ENCODE peak calls at places on chromosomes 16 and 17, in eight cellular contexts. One of them, this sample, is unnamed.

GRCh38 chr17:56937688-56938087 is 23.2 kb downstream of the COIL start:
- DNase-seq in esophagus muscularis mucosa: no peak
- DNase-seq in HT-29: no peak
- DNase-seq in kidney epithelial cell: no peak
- DNase-seq in upper lobe of right lung: no peak
- DNase-seq in body of pancreas: no peak
- DNase-seq in T-cell: no peak
- DNase-seq in A549: no peak
- DNase-seq in this sample: no peak

GRCh38 chr17:2975469-2975958 is 87.9 kb downstream of the OR1D5 start:
- DNase-seq in kidney epithelial cell: no peak
- DNase-seq in T-cell: no peak
- DNase-seq in HT-29: peak
- DNase-seq in esophagus muscularis mucosa: peak
- DNase-seq in upper lobe of right lung: peak
- DNase-seq in body of pancreas: peak
- DNase-seq in A549: no peak
- DNase-seq in this sample: peak

GRCh38 chr17:15349119-15349518 is 7.7 kb upstream of the TEKT3 start:
- DNase-seq in kidney epithelial cell: no peak
- DNase-seq in T-cell: no peak
- DNase-seq in A549: no peak
- DNase-seq in esophagus muscularis mucosa: no peak
- DNase-seq in HT-29: no peak
- DNase-seq in upper lobe of right lung: no peak
- DNase-seq in body of pancreas: no peak
- DNase-seq in this sample: no peak

GRCh38 chr17:62627219-62627903 is at the start of gene MRC2:
- DNase-seq in upper lobe of right lung: peak
- DNase-seq in HT-29: no peak
- DNase-seq in esophagus muscularis mucosa: no peak
- DNase-seq in T-cell: no peak
- DNase-seq in A549: peak
- DNase-seq in body of pancreas: no peak
- DNase-seq in kidney epithelial cell: no peak
- DNase-seq in this sample: no peak

GRCh38 chr16:88844412-88845118 is 12.2 kb downstream of the GALNS start:
- DNase-seq in A549: peak
- DNase-seq in esophagus muscularis mucosa: no peak
- DNase-seq in T-cell: no peak
- DNase-seq in HT-29: no peak
- DNase-seq in upper lobe of right lung: no peak
- DNase-seq in body of pancreas: no peak
- DNase-seq in kidney epithelial cell: no peak
- DNase-seq in this sample: no peak

GRCh38 chr16:77581706-77582105 is 140.6 kb upstream of the NUDT7 start:
- DNase-seq in esophagus muscularis mucosa: no peak
- DNase-seq in HT-29: no peak
- DNase-seq in T-cell: no peak
- DNase-seq in A549: no peak
- DNase-seq in body of pancreas: no peak
- DNase-seq in upper lobe of right lung: no peak
- DNase-seq in kidney epithelial cell: no peak
- DNase-seq in this sample: no peak

GRCh38 chr16:50688083-50688482 is 5.3 kb upstream of the NOD2 start:
- DNase-seq in body of pancreas: no peak
- DNase-seq in HT-29: no peak
- DNase-seq in upper lobe of right lung: no peak
- DNase-seq in kidney epithelial cell: no peak
- DNase-seq in T-cell: no peak
- DNase-seq in A549: no peak
- DNase-seq in esophagus muscularis mucosa: no peak
- DNase-seq in this sample: no peak

GRCh38 chr17:71237903-71238538 is 882.8 kb upstream of the SOX9 start:
- DNase-seq in HT-29: peak
- DNase-seq in upper lobe of right lung: no peak
- DNase-seq in body of pancreas: no peak
- DNase-seq in T-cell: no peak
- DNase-seq in esophagus muscularis mucosa: no peak
- DNase-seq in A549: peak
- DNase-seq in kidney epithelial cell: no peak
- DNase-seq in this sample: no peak

GRCh38 chr16:11869657-11870228 is 18.4 kb upstream of the RSL1D1 start:
- DNase-seq in HT-29: no peak
- DNase-seq in T-cell: no peak
- DNase-seq in upper lobe of right lung: no peak
- DNase-seq in esophagus muscularis mucosa: no peak
- DNase-seq in A549: no peak
- DNase-seq in body of pancreas: no peak
- DNase-seq in kidney epithelial cell: no peak
- DNase-seq in this sample: no peak

GRCh38 chr16:55778718-55779117 is 54.2 kb downstream of the CES1 start:
- DNase-seq in A549: no peak
- DNase-seq in kidney epithelial cell: no peak
- DNase-seq in esophagus muscularis mucosa: no peak
- DNase-seq in body of pancreas: no peak
- DNase-seq in upper lobe of right lung: no peak
- DNase-seq in T-cell: no peak
- DNase-seq in HT-29: no peak
- DNase-seq in this sample: no peak

GRCh38 chr16:79301036-79301435 is 299.5 kb downstream of the MAF start:
- DNase-seq in body of pancreas: no peak
- DNase-seq in T-cell: no peak
- DNase-seq in upper lobe of right lung: no peak
- DNase-seq in A549: no peak
- DNase-seq in HT-29: no peak
- DNase-seq in esophagus muscularis mucosa: no peak
- DNase-seq in kidney epithelial cell: no peak
- DNase-seq in this sample: no peak

GRCh38 chr17:39486242-39486641 is 25.0 kb downstream of the CDK12 start:
- DNase-seq in A549: peak
- DNase-seq in HT-29: no peak
- DNase-seq in body of pancreas: no peak
- DNase-seq in upper lobe of right lung: no peak
- DNase-seq in esophagus muscularis mucosa: no peak
- DNase-seq in T-cell: no peak
- DNase-seq in kidney epithelial cell: no peak
- DNase-seq in this sample: peak

GRCh38 chr17:48202945-48203344 is 95.4 kb downstream of the SNX11 start:
- DNase-seq in HT-29: no peak
- DNase-seq in esophagus muscularis mucosa: no peak
- DNase-seq in body of pancreas: no peak
- DNase-seq in T-cell: no peak
- DNase-seq in upper lobe of right lung: no peak
- DNase-seq in A549: no peak
- DNase-seq in kidney epithelial cell: no peak
- DNase-seq in this sample: no peak

GRCh38 chr17:80603380-80603779 is 58.7 kb downstream of the RPTOR start:
- DNase-seq in HT-29: no peak
- DNase-seq in upper lobe of right lung: no peak
- DNase-seq in T-cell: no peak
- DNase-seq in body of pancreas: no peak
- DNase-seq in esophagus muscularis mucosa: no peak
- DNase-seq in kidney epithelial cell: no peak
- DNase-seq in A549: no peak
- DNase-seq in this sample: no peak

GRCh38 chr17:50283246-50283645 is 9.0 kb downstream of the TMEM92 start:
- DNase-seq in upper lobe of right lung: no peak
- DNase-seq in kidney epithelial cell: no peak
- DNase-seq in body of pancreas: no peak
- DNase-seq in T-cell: no peak
- DNase-seq in A549: no peak
- DNase-seq in esophagus muscularis mucosa: no peak
- DNase-seq in HT-29: no peak
- DNase-seq in this sample: no peak

GRCh38 chr17:77106874-77107358 is 33.9 kb upstream of the SEC14L1 start:
- DNase-seq in T-cell: no peak
- DNase-seq in A549: no peak
- DNase-seq in upper lobe of right lung: no peak
- DNase-seq in kidney epithelial cell: no peak
- DNase-seq in esophagus muscularis mucosa: no peak
- DNase-seq in body of pancreas: no peak
- DNase-seq in HT-29: no peak
- DNase-seq in this sample: no peak

GRCh38 chr16:17275076-17275732 is 195.6 kb downstream of the XYLT1 start:
- DNase-seq in HT-29: peak
- DNase-seq in T-cell: no peak
- DNase-seq in esophagus muscularis mucosa: no peak
- DNase-seq in upper lobe of right lung: no peak
- DNase-seq in kidney epithelial cell: peak
- DNase-seq in body of pancreas: peak
- DNase-seq in A549: peak
- DNase-seq in this sample: no peak

GRCh38 chr16:85187002-85187401 is 74.7 kb upstream of the CIBAR2 start:
- DNase-seq in body of pancreas: peak
- DNase-seq in A549: no peak
- DNase-seq in kidney epithelial cell: no peak
- DNase-seq in T-cell: no peak
- DNase-seq in HT-29: no peak
- DNase-seq in upper lobe of right lung: no peak
- DNase-seq in esophagus muscularis mucosa: no peak
- DNase-seq in this sample: no peak

GRCh38 chr17:44071772-44072171 is 1.2 kb downstream of the G6PC3 start:
- DNase-seq in T-cell: no peak
- DNase-seq in A549: no peak
- DNase-seq in upper lobe of right lung: no peak
- DNase-seq in esophagus muscularis mucosa: no peak
- DNase-seq in HT-29: peak
- DNase-seq in kidney epithelial cell: no peak
- DNase-seq in body of pancreas: no peak
- DNase-seq in this sample: no peak

GRCh38 chr16:83533193-83533592 is 274.6 kb upstream of the HSBP1 start:
- DNase-seq in esophagus muscularis mucosa: no peak
- DNase-seq in upper lobe of right lung: no peak
- DNase-seq in T-cell: no peak
- DNase-seq in body of pancreas: no peak
- DNase-seq in A549: peak
- DNase-seq in kidney epithelial cell: peak
- DNase-seq in HT-29: peak
- DNase-seq in this sample: no peak

GRCh38 chr17:17783825-17784598 is 52.8 kb downstream of the SREBF1 start:
- DNase-seq in body of pancreas: peak
- DNase-seq in A549: no peak
- DNase-seq in HT-29: peak
- DNase-seq in esophagus muscularis mucosa: no peak
- DNase-seq in kidney epithelial cell: no peak
- DNase-seq in upper lobe of right lung: no peak
- DNase-seq in T-cell: no peak
- DNase-seq in this sample: no peak

GRCh38 chr16:52399116-52399515 is 147.8 kb downstream of the TOX3 start:
- DNase-seq in body of pancreas: no peak
- DNase-seq in kidney epithelial cell: no peak
- DNase-seq in esophagus muscularis mucosa: no peak
- DNase-seq in HT-29: no peak
- DNase-seq in upper lobe of right lung: no peak
- DNase-seq in T-cell: no peak
- DNase-seq in A549: no peak
- DNase-seq in this sample: no peak

GRCh38 chr16:55905651-55906050 is 30.5 kb upstream of the CES5A start:
- DNase-seq in esophagus muscularis mucosa: peak
- DNase-seq in HT-29: no peak
- DNase-seq in kidney epithelial cell: no peak
- DNase-seq in body of pancreas: no peak
- DNase-seq in A549: no peak
- DNase-seq in T-cell: no peak
- DNase-seq in upper lobe of right lung: no peak
- DNase-seq in this sample: no peak

GRCh38 chr17:50900383-50900892 is 34.3 kb upstream of the TOB1 start:
- DNase-seq in A549: no peak
- DNase-seq in T-cell: no peak
- DNase-seq in kidney epithelial cell: no peak
- DNase-seq in HT-29: no peak
- DNase-seq in upper lobe of right lung: no peak
- DNase-seq in esophagus muscularis mucosa: no peak
- DNase-seq in body of pancreas: no peak
- DNase-seq in this sample: no peak

GRCh38 chr16:89046491-89046890 is 47.2 kb upstream of the ACSF3 start:
- DNase-seq in T-cell: no peak
- DNase-seq in body of pancreas: no peak
- DNase-seq in kidney epithelial cell: no peak
- DNase-seq in A549: no peak
- DNase-seq in esophagus muscularis mucosa: no peak
- DNase-seq in HT-29: no peak
- DNase-seq in upper lobe of right lung: no peak
- DNase-seq in this sample: no peak

GRCh38 chr17:7179317-7180254 is at the start of gene ASGR1:
- DNase-seq in HT-29: no peak
- DNase-seq in A549: no peak
- DNase-seq in upper lobe of right lung: no peak
- DNase-seq in T-cell: no peak
- DNase-seq in esophagus muscularis mucosa: no peak
- DNase-seq in kidney epithelial cell: no peak
- DNase-seq in body of pancreas: no peak
- DNase-seq in this sample: no peak

GRCh38 chr16:4879049-4879448 is 31.8 kb downstream of the UBN1 start:
- DNase-seq in T-cell: no peak
- DNase-seq in body of pancreas: no peak
- DNase-seq in upper lobe of right lung: no peak
- DNase-seq in HT-29: no peak
- DNase-seq in kidney epithelial cell: no peak
- DNase-seq in esophagus muscularis mucosa: no peak
- DNase-seq in A549: no peak
- DNase-seq in this sample: no peak

GRCh38 chr16:48184681-48185080 is 28.9 kb upstream of the ABCC12 start:
- DNase-seq in esophagus muscularis mucosa: no peak
- DNase-seq in body of pancreas: no peak
- DNase-seq in HT-29: no peak
- DNase-seq in T-cell: no peak
- DNase-seq in upper lobe of right lung: no peak
- DNase-seq in kidney epithelial cell: no peak
- DNase-seq in A549: no peak
- DNase-seq in this sample: no peak

GRCh38 chr17:37774508-37774907 is 29.6 kb upstream of the HNF1B start:
- DNase-seq in upper lobe of right lung: no peak
- DNase-seq in T-cell: no peak
- DNase-seq in esophagus muscularis mucosa: no peak
- DNase-seq in body of pancreas: no peak
- DNase-seq in HT-29: no peak
- DNase-seq in kidney epithelial cell: no peak
- DNase-seq in A549: no peak
- DNase-seq in this sample: no peak

GRCh38 chr17:30173649-30174048 is 57.0 kb downstream of the NSRP1 start:
- DNase-seq in kidney epithelial cell: no peak
- DNase-seq in A549: no peak
- DNase-seq in upper lobe of right lung: no peak
- DNase-seq in esophagus muscularis mucosa: no peak
- DNase-seq in T-cell: no peak
- DNase-seq in body of pancreas: no peak
- DNase-seq in HT-29: no peak
- DNase-seq in this sample: no peak

GRCh38 chr16:16042076-16042475 is 92.7 kb downstream of the ABCC1 start:
- DNase-seq in A549: no peak
- DNase-seq in kidney epithelial cell: no peak
- DNase-seq in esophagus muscularis mucosa: no peak
- DNase-seq in T-cell: no peak
- DNase-seq in HT-29: no peak
- DNase-seq in upper lobe of right lung: no peak
- DNase-seq in body of pancreas: peak
- DNase-seq in this sample: no peak

GRCh38 chr17:62782730-62783260 is 25.3 kb downstream of the MARCHF10 start:
- DNase-seq in kidney epithelial cell: no peak
- DNase-seq in T-cell: no peak
- DNase-seq in A549: peak
- DNase-seq in body of pancreas: no peak
- DNase-seq in esophagus muscularis mucosa: no peak
- DNase-seq in HT-29: no peak
- DNase-seq in upper lobe of right lung: no peak
- DNase-seq in this sample: no peak

GRCh38 chr16:86505185-86505898 is 5.0 kb upstream of the FOXF1 start:
- DNase-seq in upper lobe of right lung: no peak
- DNase-seq in T-cell: no peak
- DNase-seq in kidney epithelial cell: no peak
- DNase-seq in esophagus muscularis mucosa: no peak
- DNase-seq in body of pancreas: no peak
- DNase-seq in A549: no peak
- DNase-seq in HT-29: no peak
- DNase-seq in this sample: no peak

GRCh38 chr17:29591737-29592624 is 951 bp upstream of the ANKRD13B start:
- DNase-seq in kidney epithelial cell: no peak
- DNase-seq in HT-29: peak
- DNase-seq in T-cell: no peak
- DNase-seq in upper lobe of right lung: peak
- DNase-seq in esophagus muscularis mucosa: peak
- DNase-seq in body of pancreas: peak
- DNase-seq in A549: peak
- DNase-seq in this sample: peak